ENCODE peak calls at places on chromosomes 11 and 22, in ten cellular contexts. Z is LNCaP clone FGC; G is psoas muscle; I is ACHN; P is left cardiac atrium; W is EH; R is stimulated activated CD4-positive, alpha-beta T cell treated with anti-CD3 and anti-CD28 coated beads, Interleukin-15, amount 100 ng/mL, for 1 hour; H is amniotic stem cell; K is stimulated activated CD8-positive, alpha-beta memory T cell treated with anti-CD3 and anti-CD28 coated beads, Interleukin-4, amount 100 ng/mL, for 1 hour; L is lower lobe of right lung. D is an unnamed sample.

GRCh38 chr11:72220696-72221363 is 3.7 kb upstream of the INPPL1 start:
- DNase-seq in Z (no peak), G (no peak), I (no peak), P (peak), W (no peak), R (no peak), H (no peak), K (no peak), L (no peak), D (no peak)

GRCh38 chr11:102323542-102324261 is 6.4 kb downstream of the BIRC3 start:
- DNase-seq in Z (no peak), G (no peak), I (no peak), P (no peak), W (peak), R (no peak), H (no peak), K (no peak), L (no peak), D (peak)

GRCh38 chr22:21672107-21672629 is 6.4 kb downstream of the PPIL2 start:
- DNase-seq in Z (no peak), G (no peak), I (no peak), P (no peak), W (no peak), R (no peak), H (no peak), K (no peak), L (no peak), D (no peak)

GRCh38 chr11:85961130-85961529 is 105.9 kb downstream of the CCDC83 start:
- DNase-seq in Z (no peak), G (no peak), I (no peak), P (no peak), W (no peak), R (no peak), H (no peak), K (no peak), L (no peak), D (no peak)

GRCh38 chr22:38868886-38869381 is 3.1 kb downstream of the CBX6 start:
- DNase-seq in Z (no peak), G (peak), I (peak), P (peak), W (peak), R (peak), H (peak), K (peak), L (peak), D (peak)

GRCh38 chr22:40709752-40710413 is 30.6 kb downstream of the MCHR1 start:
- DNase-seq in Z (no peak), G (no peak), I (no peak), P (peak), W (peak), R (no peak), H (no peak), K (no peak), L (no peak), D (peak)

GRCh38 chr11:2808850-2809847 is 76.4 kb downstream of the CDKN1C start:
- DNase-seq in Z (no peak), G (peak), I (no peak), P (peak), W (no peak), R (no peak), H (no peak), K (no peak), L (peak), D (no peak)

GRCh38 chr11:19084661-19085315 is 24.3 kb upstream of the MRGPRX2 start:
- DNase-seq in Z (no peak), G (no peak), I (no peak), P (no peak), W (peak), R (no peak), H (no peak), K (no peak), L (no peak), D (no peak)

GRCh38 chr11:57361926-57362325 is 19.0 kb downstream of the PRG3 start:
- DNase-seq in Z (no peak), G (no peak), I (no peak), P (no peak), W (no peak), R (no peak), H (no peak), K (no peak), L (no peak), D (no peak)

GRCh38 chr11:112318193-112318592 is 57.5 kb upstream of the PLET1 start:
- DNase-seq in Z (no peak), G (no peak), I (peak), P (no peak), W (peak), R (no peak), H (peak), K (no peak), L (no peak), D (peak)